ENCODE peak calls at places on chromosomes 11 and 22, in seven cellular contexts. O is CD8-positive, alpha-beta memory T cell; M is body of pancreas; Z is PC-3; S is GM23338; W is neural progenitor cell; K is uterus. E is an unnamed sample.

GRCh38 chr22:44338906-44339305 is 26.2 kb upstream of the SHISAL1 start:
- DNase-seq in Z (no peak), W (no peak), O (no peak), M (no peak), S (no peak), K (no peak), E (no peak)

GRCh38 chr11:107929611-107930200 is 1.5 kb downstream of the RAB39A start:
- DNase-seq in W (peak), O (no peak), M (no peak), K (no peak), Z (no peak), S (peak), E (no peak)

GRCh38 chr11:134647066-134647746 is 235.2 kb upstream of the B3GAT1 start:
- DNase-seq in O (no peak), Z (no peak), S (no peak), K (no peak), W (no peak), M (no peak), E (no peak)

GRCh38 chr22:42758929-42759629 is 38.4 kb upstream of the A4GALT start:
- DNase-seq in M (no peak), S (peak), O (no peak), W (peak), Z (peak), K (no peak), E (no peak)

GRCh38 chr11:134512061-134512460 is 100.0 kb upstream of the B3GAT1 start:
- DNase-seq in W (no peak), Z (no peak), S (no peak), K (peak), O (no peak), M (no peak), E (no peak)

GRCh38 chr11:64763804-64764611 is 4.2 kb upstream of the PYGM start:
- DNase-seq in O (peak), K (no peak), M (peak), Z (no peak), S (no peak), W (peak), E (peak)

GRCh38 chr22:38948181-38948940 is 9.0 kb upstream of the APOBEC3A start:
- DNase-seq in M (peak), W (peak), Z (no peak), K (no peak), S (no peak), O (no peak), E (no peak)

GRCh38 chr22:25880524-25880923 is 138.5 kb downstream of the MYO18B start:
- DNase-seq in M (no peak), W (no peak), K (no peak), S (peak), O (no peak), Z (no peak), E (no peak)

GRCh38 chr11:7630002-7630401 is 43.3 kb downstream of the CYB5R2 start:
- DNase-seq in S (no peak), W (no peak), M (peak), K (no peak), Z (peak), O (no peak), E (no peak)

GRCh38 chr11:68942751-68943271 is 38.0 kb downstream of the MRGPRD start:
- DNase-seq in M (no peak), W (no peak), K (peak), O (no peak), Z (no peak), S (no peak), E (no peak)
- H3K27ac ChIP-seq in M (no peak), W (no peak), K (peak), O (no peak), Z (no peak), S (no peak), E (peak)

DNA sequence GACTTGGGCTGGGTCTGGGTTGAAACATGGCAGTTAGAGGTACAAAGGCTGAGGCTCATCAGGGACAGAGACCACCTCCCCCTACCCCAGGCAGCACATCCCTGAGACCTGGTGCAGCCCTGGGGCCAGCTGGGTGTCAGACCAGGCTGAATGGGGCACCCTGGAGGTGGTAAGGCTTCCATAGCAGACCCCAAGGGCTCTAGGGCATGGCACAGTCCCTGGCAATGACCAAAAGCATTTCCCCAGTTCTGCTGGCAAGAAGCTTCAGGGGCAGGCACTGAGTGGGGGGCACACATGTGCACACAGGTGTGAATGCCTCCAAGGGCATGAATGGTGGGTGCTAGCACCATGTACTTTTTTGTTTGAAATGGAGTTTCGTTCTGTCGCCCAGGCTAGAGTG is 19.9 kb downstream of the TANGO2 start:
- DNase-seq in S (no peak), Z (no peak), W (no peak), O (no peak), K (no peak), M (no peak), E (no peak)
- H3K27ac ChIP-seq in S (no peak), Z (no peak), W (no peak), O (no peak), K (no peak), M (no peak), E (no peak)

GRCh38 chr22:19715286-19715939 is 1.1 kb downstream of the SEPTIN5 start:
- DNase-seq in K (no peak), O (no peak), M (no peak), Z (no peak), S (no peak), W (no peak), E (no peak)
- H3K27ac ChIP-seq in K (no peak), O (no peak), M (no peak), Z (no peak), S (no peak), W (no peak), E (no peak)

GRCh38 chr11:117426297-117426685 is 98.6 kb downstream of the CEP164 start:
- DNase-seq in M (peak), K (peak), S (peak), W (peak), Z (peak), O (peak), E (peak)
- H3K27ac ChIP-seq in M (no peak), K (no peak), S (no peak), W (no peak), Z (no peak), O (no peak), E (no peak)

GRCh38 chr11:125083312-125084056 is 20.4 kb downstream of the SLC37A2 start:
- DNase-seq in Z (no peak), M (no peak), K (no peak), S (no peak), O (no peak), W (no peak), E (no peak)
- H3K27ac ChIP-seq in Z (peak), M (no peak), K (no peak), S (no peak), O (no peak), W (no peak), E (no peak)

GRCh38 chr11:36035999-36036398 is 92.1 kb downstream of the LDLRAD3 start:
- DNase-seq in K (no peak), S (no peak), O (no peak), M (no peak), W (no peak), Z (no peak), E (no peak)

GRCh38 chr11:36033082-36033751 is 89.4 kb downstream of the LDLRAD3 start:
- DNase-seq in S (peak), Z (no peak), M (no peak), W (no peak), O (no peak), K (no peak), E (no peak)

GRCh38 chr11:36035454-36035853 is 91.6 kb downstream of the LDLRAD3 start:
- DNase-seq in W (no peak), M (peak), O (no peak), K (no peak), Z (peak), S (no peak), E (no peak)

GRCh38 chr11:36034572-36035331 is 90.9 kb downstream of the LDLRAD3 start:
- DNase-seq in Z (peak), W (no peak), K (no peak), O (no peak), M (no peak), S (no peak), E (peak)

GRCh38 chr11:36033936-36034335 is 90.1 kb downstream of the LDLRAD3 start:
- DNase-seq in O (no peak), K (no peak), Z (no peak), S (no peak), W (no peak), M (no peak), E (no peak)
- H3K27ac ChIP-seq in O (no peak), K (no peak), Z (peak), S (peak), W (no peak), M (no peak), E (no peak)

GRCh38 chr11:68827733-68828132 is 14.0 kb downstream of the CPT1A start:
- DNase-seq in M (no peak), O (no peak), K (no peak), W (no peak), Z (no peak), S (no peak), E (no peak)
- H3K27ac ChIP-seq in M (peak), O (no peak), K (no peak), W (no peak), Z (no peak), S (no peak), E (no peak)

E was measured in cardiac muscle cell.